ENCODE peak calls at places on chromosomes 12 and 14, in four cellular contexts. O is non-pigmented ciliary epithelial cell, S is GM20000, X is NCI-H345. C is an unnamed sample.
A peak's percentile ranks its signal among the peaks of the same experiment; 100 is the strongest.

GRCh38 chr14:45891417-45892080 is 638.5 kb upstream of the MIS18BP1 start:
- DNase-seq in X (peak; percentile 98), S (no peak), O (no peak), C (no peak)

GRCh38 chr12:10385181-10385613 is 4.6 kb downstream of the KLRK1 start:
- DNase-seq in X (peak; percentile 25), S (no peak), O (peak; percentile 90), C (no peak)

GRCh38 chr14:104445086-104445485 is 134.5 kb upstream of the C14orf180 start:
- DNase-seq in X (no peak), S (no peak), O (no peak), C (no peak)

GRCh38 chr12:123005081-123005626 is 24.7 kb downstream of the ARL6IP4 start:
- DNase-seq in S (no peak), O (no peak), X (no peak), C (no peak)

GRCh38 chr12:114767906-114768697 is 84.1 kb upstream of the TBX3 start:
- DNase-seq in O (no peak), S (no peak), X (no peak), C (no peak)

GRCh38 chr12:121830588-121831265 is 26.9 kb downstream of the SETD1B start:
- DNase-seq in O (no peak), S (no peak), X (no peak), C (no peak)

GRCh38 chr14:55332654-55333570 is 61.7 kb downstream of the FBXO34 start:
- DNase-seq in X (no peak), O (no peak), S (no peak), C (no peak)

GRCh38 chr12:26704684-26705475 is 128.1 kb downstream of the ITPR2 start:
- DNase-seq in S (no peak), O (no peak), X (no peak), C (no peak)

GRCh38 chr14:44962573-44963528 is 861 bp downstream of the TOGARAM1 start:
- DNase-seq in X (peak; percentile 34), O (no peak), S (no peak), C (no peak)

GRCh38 chr12:27952510-27952909 is 20.0 kb downstream of the PTHLH start:
- DNase-seq in X (no peak), O (no peak), S (no peak), C (no peak)

GRCh38 chr14:104378636-104379225 is 200.8 kb upstream of the C14orf180 start:
- DNase-seq in X (peak; percentile 51), S (no peak), O (no peak), C (no peak)

GRCh38 chr12:77325505-77325904 is 260.1 kb upstream of the E2F7 start:
- DNase-seq in X (no peak), S (peak; percentile 27), O (no peak), C (no peak)

GRCh38 chr12:44774815-44775411 is 101.2 kb downstream of the NELL2 start:
- DNase-seq in S (peak; percentile 31), X (no peak), O (no peak), C (no peak)

GRCh38 chr14:91220581-91221000 is 23.9 kb downstream of the GPR68 start:
- DNase-seq in X (no peak), O (no peak), S (no peak), C (no peak)

GRCh38 chr14:77037338-77037782 is 8.9 kb upstream of the IRF2BPL start:
- DNase-seq in S (no peak), O (no peak), X (no peak), C (no peak)

GRCh38 chr12:84856156-84856900 is 56.3 kb downstream of the SLC6A15 start:
- DNase-seq in O (peak; percentile 26), X (no peak), S (no peak), C (no peak)

GRCh38 chr12:127052491-127053232 is 1214.3 kb upstream of the TMEM132C start:
- DNase-seq in O (peak; percentile 23), S (no peak), X (no peak), C (no peak)

GRCh38 chr12:71421007-71421406 is 18.6 kb upstream of the LGR5 start:
- DNase-seq in X (no peak), O (no peak), S (no peak), C (no peak)

GRCh38 chr12:25135531-25136154 is 59.3 kb downstream of the DNAI7 start:
- DNase-seq in O (no peak), S (no peak), X (peak; percentile 93), C (no peak)

GRCh38 chr12:17357396-17357795 is 732.6 kb downstream of the RERGL start:
- DNase-seq in X (no peak), O (no peak), S (no peak), C (no peak)

GRCh38 chr14:94481468-94482131 is 5.6 kb upstream of the SERPINA9 start:
- DNase-seq in O (peak; percentile 46), S (no peak), X (no peak), C (no peak)

GRCh38 chr14:78446807-78447206 is 276.6 kb downstream of the NRXN3 start:
- DNase-seq in X (no peak), S (no peak), O (no peak), C (no peak)

GRCh38 chr14:20632831-20633771 is 8.4 kb downstream of the OR6S1 start:
- DNase-seq in S (peak; percentile 61), X (no peak), O (peak; percentile 72), C (no peak)

GRCh38 chr14:105092912-105093425 is 27.7 kb upstream of the GPR132 start:
- DNase-seq in X (no peak), S (peak; percentile 91), O (no peak), C (no peak)

GRCh38 chr14:104657114-104657524 is 32.3 kb upstream of the INF2 start:
- DNase-seq in X (no peak), S (peak; percentile 78), O (no peak), C (no peak)

GRCh38 chr14:95353007-95353406 is 33.3 kb upstream of the CLMN start:
- DNase-seq in O (no peak), X (no peak), S (no peak), C (no peak)

GRCh38 chr14:104276435-104276834 is 138.0 kb downstream of the KIF26A start:
- DNase-seq in S (no peak), X (no peak), O (no peak), C (no peak)

GRCh38 chr14:98138666-98139065 is 1133.3 kb downstream of the BCL11B start:
- DNase-seq in X (no peak), S (peak; percentile 31), O (no peak), C (no peak)

GRCh38 chr14:90444077-90444696 is 47.4 kb downstream of the CALM1 start:
- DNase-seq in X (peak; percentile 58), O (no peak), S (no peak), C (no peak)

GRCh38 chr12:92927436-92928116 is 1.5 kb downstream of the EEA1 start:
- DNase-seq in O (no peak), S (peak; percentile 49), X (no peak), C (no peak)

GRCh38 chr12:116784238-116784612 is 46.1 kb downstream of the RNFT2 start:
- DNase-seq in S (no peak), X (no peak), O (no peak), C (no peak)

C was measured in CMK.